ENCODE peak calls at places on chromosomes 2 and 18, in eight cellular contexts. R is nephron progenitor cell, Z is astrocyte of the spinal cord, D is RWPE1, A is hepatocyte, G is GM12865, F is cardiac fibroblast, H is left ventricle myocardium inferior. J is an unnamed sample.

GRCh38 chr2:237195396-237196119 is 109.9 kb downstream of the COPS8 start:
- DNase-seq in R (no peak), Z (no peak), D (no peak), A (no peak), G (no peak), F (no peak), H (no peak), J (no peak)

GRCh38 chr18:62716679-62717058 is 1.3 kb downstream of the PHLPP1 start:
- DNase-seq in R (peak), Z (peak), D (peak), A (peak), G (peak), F (no peak), H (peak), J (peak)

GRCh38 chr2:223500690-223501089 is 101.5 kb downstream of the SCG2 start:
- DNase-seq in R (no peak), Z (no peak), D (no peak), A (no peak), G (no peak), F (no peak), H (no peak), J (no peak)

GRCh38 chr2:97914691-97915213 is 81.0 kb downstream of the TMEM131 start:
- DNase-seq in R (no peak), Z (no peak), D (no peak), A (no peak), G (no peak), F (peak), H (no peak), J (no peak)

GRCh38 chr2:193566276-193566675 is 1371.5 kb upstream of the TMEFF2 start:
- DNase-seq in R (no peak), Z (no peak), D (no peak), A (no peak), G (no peak), F (peak), H (no peak), J (no peak)

GRCh38 chr2:8680931-8681760 is 710 bp upstream of the ID2 start:
- DNase-seq in R (peak), Z (peak), D (peak), A (peak), G (peak), F (peak), H (peak), J (peak)

GRCh38 chr2:162828545-162828944 is 10.0 kb downstream of the KCNH7 start:
- DNase-seq in R (no peak), Z (no peak), D (no peak), A (peak), G (no peak), F (no peak), H (no peak), J (peak)

GRCh38 chr2:44296653-44297052 is 21.4 kb downstream of the SLC3A1 start:
- DNase-seq in R (no peak), Z (no peak), D (no peak), A (no peak), G (no peak), F (no peak), H (no peak), J (no peak)

GRCh38 chr2:141021109-141021508 is 1109.7 kb downstream of the LRP1B start:
- DNase-seq in R (no peak), Z (peak), D (peak), A (no peak), G (no peak), F (peak), H (no peak), J (no peak)

GRCh38 chr2:165646321-165646801 is 147.7 kb downstream of the GALNT3 start:
- DNase-seq in R (peak), Z (peak), D (no peak), A (peak), G (no peak), F (no peak), H (no peak), J (no peak)

GRCh38 chr2:237514474-237515130 is 27.6 kb downstream of the MLPH start:
- DNase-seq in R (no peak), Z (no peak), D (no peak), A (no peak), G (no peak), F (no peak), H (peak), J (no peak)

GRCh38 chr2:223101340-223102039 is 49.5 kb downstream of the KCNE4 start:
- DNase-seq in R (no peak), Z (peak), D (peak), A (peak), G (peak), F (peak), H (no peak), J (peak)

GRCh38 chr18:9606039-9606438 is 8.3 kb downstream of the PPP4R1 start:
- DNase-seq in R (no peak), Z (no peak), D (no peak), A (no peak), G (no peak), F (no peak), H (no peak), J (no peak)

GRCh38 chr2:170711774-170712652 is 3.1 kb upstream of the SP5 start:
- DNase-seq in R (peak), Z (no peak), D (no peak), A (peak), G (no peak), F (no peak), H (no peak), J (peak)

GRCh38 chr2:68171684-68172083 is 14.0 kb downstream of the PNO1 start:
- DNase-seq in R (no peak), Z (no peak), D (no peak), A (no peak), G (no peak), F (no peak), H (no peak), J (no peak)

GRCh38 chr18:80103231-80103630 is 5.8 kb upstream of the ADNP2 start:
- DNase-seq in R (no peak), Z (peak), D (no peak), A (no peak), G (no peak), F (peak), H (no peak), J (no peak)

GRCh38 chr2:165911231-165911630 is 42.3 kb downstream of the TTC21B start:
- DNase-seq in R (no peak), Z (peak), D (no peak), A (no peak), G (no peak), F (peak), H (no peak), J (no peak)

GRCh38 chr2:219643084-219643473 is 15.6 kb downstream of the SLC4A3 start:
- DNase-seq in R (no peak), Z (no peak), D (no peak), A (no peak), G (no peak), F (no peak), H (no peak), J (no peak)

GRCh38 chr18:136433-136832 is 21.9 kb upstream of the USP14 start:
- DNase-seq in R (no peak), Z (no peak), D (peak), A (no peak), G (peak), F (no peak), H (no peak), J (no peak)

GRCh38 chr2:140384946-140385345 is 1604.8 kb upstream of the NXPH2 start:
- DNase-seq in R (no peak), Z (no peak), D (no peak), A (no peak), G (no peak), F (no peak), H (no peak), J (no peak)

GRCh38 chr2:159895258-159896209 is 97.5 kb upstream of the CD302 start:
- DNase-seq in R (no peak), Z (no peak), D (no peak), A (peak), G (peak), F (peak), H (no peak), J (no peak)

GRCh38 chr2:31200972-31201371 is 16.3 kb downstream of the CAPN14 start:
- DNase-seq in R (no peak), Z (no peak), D (no peak), A (no peak), G (no peak), F (no peak), H (no peak), J (no peak)

GRCh38 chr2:165877565-165878550 is 75.7 kb downstream of the TTC21B start:
- DNase-seq in R (no peak), Z (no peak), D (no peak), A (no peak), G (peak), F (peak), H (no peak), J (no peak)

GRCh38 chr2:235097196-235097895 is 145.5 kb downstream of the SH3BP4 start:
- DNase-seq in R (no peak), Z (no peak), D (no peak), A (no peak), G (no peak), F (no peak), H (no peak), J (no peak)

GRCh38 chr2:45890819-45891218 is 239.3 kb downstream of the PRKCE start:
- DNase-seq in R (no peak), Z (no peak), D (no peak), A (no peak), G (peak), F (no peak), H (no peak), J (no peak)

GRCh38 chr18:71371951-71372605 is 1083.2 kb downstream of the SOCS6 start:
- DNase-seq in R (no peak), Z (no peak), D (no peak), A (no peak), G (no peak), F (no peak), H (no peak), J (no peak)

GRCh38 chr18:78818495-78818894 is 161.1 kb upstream of the SALL3 start:
- DNase-seq in R (no peak), Z (no peak), D (no peak), A (no peak), G (no peak), F (no peak), H (no peak), J (no peak)

GRCh38 chr2:110638976-110639695 is 38.7 kb downstream of the BUB1 start:
- DNase-seq in R (no peak), Z (no peak), D (no peak), A (no peak), G (no peak), F (peak), H (no peak), J (no peak)

GRCh38 chr2:144890828-144891227 is 370.9 kb upstream of the ZEB2 start:
- DNase-seq in R (no peak), Z (peak), D (peak), A (peak), G (peak), F (peak), H (no peak), J (no peak)

GRCh38 chr2:2331905-2332280 is 818 bp upstream of the MYT1L start:
- DNase-seq in R (no peak), Z (no peak), D (no peak), A (no peak), G (no peak), F (no peak), H (no peak), J (no peak)

GRCh38 chr2:205771666-205772065 is 89.4 kb downstream of the NRP2 start:
- DNase-seq in R (no peak), Z (no peak), D (no peak), A (no peak), G (no peak), F (no peak), H (no peak), J (no peak)

GRCh38 chr2:63520793-63521192 is 67.5 kb downstream of the WDPCP start:
- DNase-seq in R (no peak), Z (no peak), D (no peak), A (no peak), G (no peak), F (no peak), H (no peak), J (no peak)

GRCh38 chr2:8230466-8230865 is 451.4 kb upstream of the ID2 start:
- DNase-seq in R (no peak), Z (no peak), D (no peak), A (no peak), G (no peak), F (no peak), H (no peak), J (no peak)

GRCh38 chr2:208183526-208183925 is 6.3 kb downstream of the C2orf80 start:
- DNase-seq in R (peak), Z (no peak), D (no peak), A (no peak), G (no peak), F (no peak), H (no peak), J (no peak)

GRCh38 chr18:30658306-30658705 is 384.2 kb downstream of the DSC3 start:
- DNase-seq in R (no peak), Z (no peak), D (no peak), A (no peak), G (no peak), F (no peak), H (no peak), J (no peak)

GRCh38 chr18:8520266-8520665 is 89.0 kb upstream of the RAB12 start:
- DNase-seq in R (no peak), Z (no peak), D (no peak), A (no peak), G (no peak), F (no peak), H (no peak), J (no peak)

GRCh38 chr18:8529609-8530008 is 79.6 kb upstream of the RAB12 start:
- DNase-seq in R (no peak), Z (no peak), D (no peak), A (no peak), G (no peak), F (no peak), H (no peak), J (no peak)

GRCh38 chr18:8522756-8523155 is 86.5 kb upstream of the RAB12 start:
- DNase-seq in R (no peak), Z (no peak), D (no peak), A (no peak), G (no peak), F (no peak), H (no peak), J (no peak)

GRCh38 chr18:8526316-8526715 is 82.9 kb upstream of the RAB12 start:
- DNase-seq in R (no peak), Z (no peak), D (no peak), A (no peak), G (no peak), F (no peak), H (no peak), J (no peak)

DNA sequence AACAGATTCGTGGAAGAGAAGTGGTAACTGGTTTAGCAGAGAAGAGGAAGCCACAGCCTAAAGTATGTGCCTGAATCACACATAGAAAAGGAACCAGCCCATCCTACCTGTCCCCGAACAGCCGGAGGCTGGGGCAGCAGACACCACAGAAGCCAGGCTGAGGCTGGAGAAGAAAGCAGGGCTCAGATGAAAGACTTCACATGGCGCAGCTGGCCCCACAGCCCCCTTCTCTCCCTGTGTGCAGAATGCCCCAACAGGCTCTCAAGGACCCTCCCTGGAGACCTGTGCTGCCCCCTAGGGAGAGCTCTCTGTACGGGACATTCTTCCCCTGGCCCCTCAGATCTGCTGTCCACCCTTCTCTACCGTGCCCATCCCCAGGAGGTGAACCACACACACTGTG is 83.5 kb upstream of the RAB12 start:
- DNase-seq in R (peak), Z (no peak), D (no peak), A (no peak), G (no peak), F (no peak), H (no peak), J (no peak)
- TF ChIP-seq CTCF in R (peak), Z (peak), D (no peak), A (no peak), G (peak), F (no peak), H (no peak), J (peak)

GRCh38 chr2:191220671-191221070 is 24.5 kb upstream of the MYO1B start:
- DNase-seq in R (no peak), Z (no peak), D (no peak), A (no peak), G (peak), F (no peak), H (no peak), J (no peak)
- TF ChIP-seq CTCF in R (no peak), Z (no peak), D (no peak), A (no peak), G (no peak), F (no peak), H (no peak), J (no peak)

GRCh38 chr2:187658952-187659525 is 104.8 kb upstream of the TFPI start:
- DNase-seq in R (peak), Z (peak), D (peak), A (peak), G (peak), F (peak), H (no peak), J (no peak)
- TF ChIP-seq CTCF in R (peak), Z (peak), D (no peak), A (peak), G (peak), F (peak), H (peak), J (peak)

DNA sequence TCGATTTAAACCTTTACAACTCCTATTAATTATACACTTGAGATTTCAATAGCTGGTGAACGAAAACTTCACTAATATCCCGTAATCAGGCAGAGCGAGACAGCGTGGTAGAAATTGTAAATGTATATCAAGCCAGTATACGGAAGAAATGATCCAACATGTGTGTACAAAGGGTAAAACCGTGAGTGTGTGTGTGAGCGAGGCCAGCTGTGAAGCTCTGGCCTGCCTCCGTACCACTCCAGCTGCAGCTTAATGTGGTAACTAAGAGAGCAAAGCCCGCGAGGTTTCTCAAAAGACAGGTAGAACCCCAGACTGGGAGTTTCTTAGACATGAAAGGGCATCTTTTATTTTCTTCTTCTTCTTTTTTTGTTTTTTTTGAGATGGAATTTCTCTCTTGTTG is 52.3 kb upstream of the ZNF516 start:
- DNase-seq in R (no peak), Z (no peak), D (no peak), A (no peak), G (no peak), F (no peak), H (no peak), J (no peak)
- TF ChIP-seq CTCF in R (no peak), Z (no peak), D (no peak), A (no peak), G (no peak), F (no peak), H (no peak), J (no peak)

J was measured in Calu3.